ENCODE peak calls at places on chromosomes 6 and 20, in six cellular contexts. One of them, this sample, is unnamed. For H3K4me1, the result is how much of the 10 kb centered on the place peaks cover.

GRCh38 chr6:85494551-85495337 is 44.9 kb downstream of the NT5E start:
- DNase-seq in PC-3: peak
- DNase-seq in MM.1S: no peak
- DNase-seq in neural progenitor cell: no peak
- DNase-seq in HCT116: no peak
- DNase-seq in SK-N-SH: no peak
- DNase-seq in this sample: peak

GRCh38 chr6:32790306-32790705 is 26.5 kb downstream of the HLA-DOB start:
- DNase-seq in neural progenitor cell: no peak
- DNase-seq in SK-N-SH: no peak
- DNase-seq in MM.1S: no peak
- DNase-seq in HCT116: peak
- DNase-seq in PC-3: peak
- DNase-seq in this sample: peak

GRCh38 chr6:155599571-155599970 is 143.9 kb upstream of the NOX3 start:
- DNase-seq in neural progenitor cell: peak
- DNase-seq in SK-N-SH: no peak
- DNase-seq in HCT116: no peak
- DNase-seq in MM.1S: no peak
- DNase-seq in PC-3: no peak
- DNase-seq in this sample: no peak

GRCh38 chr6:140445474-140446004 is 1071.1 kb upstream of the CITED2 start:
- DNase-seq in MM.1S: no peak
- DNase-seq in SK-N-SH: no peak
- DNase-seq in HCT116: no peak
- DNase-seq in neural progenitor cell: no peak
- DNase-seq in PC-3: peak
- DNase-seq in this sample: peak

GRCh38 chr6:53311586-53311935 is 37.2 kb downstream of the ELOVL5 start:
- DNase-seq in PC-3: no peak
- DNase-seq in HCT116: no peak
- DNase-seq in neural progenitor cell: no peak
- DNase-seq in SK-N-SH: no peak
- DNase-seq in MM.1S: no peak
- DNase-seq in this sample: peak

GRCh38 chr20:54727490-54727889 is 252.1 kb downstream of the DOK5 start:
- DNase-seq in HCT116: no peak
- DNase-seq in SK-N-SH: no peak
- DNase-seq in PC-3: no peak
- DNase-seq in neural progenitor cell: no peak
- DNase-seq in MM.1S: peak
- DNase-seq in this sample: no peak

GRCh38 chr6:121285041-121285440 is 49.2 kb downstream of the TBC1D32 start:
- DNase-seq in SK-N-SH: no peak
- DNase-seq in HCT116: no peak
- DNase-seq in PC-3: no peak
- DNase-seq in MM.1S: no peak
- DNase-seq in neural progenitor cell: no peak
- DNase-seq in this sample: peak

GRCh38 chr20:46709459-46710148 is at the start of gene SLC2A10:
- DNase-seq in HCT116: no peak
- DNase-seq in MM.1S: no peak
- DNase-seq in neural progenitor cell: peak
- DNase-seq in PC-3: peak
- DNase-seq in SK-N-SH: peak
- DNase-seq in this sample: peak

GRCh38 chr6:148231572-148231971 is 111.1 kb upstream of the SASH1 start:
- DNase-seq in PC-3: peak
- DNase-seq in SK-N-SH: no peak
- DNase-seq in HCT116: no peak
- DNase-seq in neural progenitor cell: no peak
- DNase-seq in MM.1S: no peak
- DNase-seq in this sample: peak

GRCh38 chr6:13217206-13217905 is 111.0 kb downstream of the TBC1D7 start:
- DNase-seq in MM.1S: peak
- DNase-seq in neural progenitor cell: no peak
- DNase-seq in SK-N-SH: no peak
- DNase-seq in HCT116: no peak
- DNase-seq in PC-3: no peak
- DNase-seq in this sample: peak

GRCh38 chr6:56364482-56365313 is 117.3 kb upstream of the COL21A1 start:
- DNase-seq in HCT116: no peak
- DNase-seq in PC-3: peak
- DNase-seq in MM.1S: no peak
- DNase-seq in SK-N-SH: peak
- DNase-seq in neural progenitor cell: no peak
- DNase-seq in this sample: peak

GRCh38 chr6:47655719-47656595 is 42.4 kb upstream of the ADGRF4 start:
- DNase-seq in SK-N-SH: no peak
- DNase-seq in neural progenitor cell: peak
- DNase-seq in MM.1S: no peak
- DNase-seq in HCT116: peak
- DNase-seq in PC-3: peak
- DNase-seq in this sample: peak

GRCh38 chr20:31774408-31774807 is 35.3 kb downstream of the TPX2 start:
- DNase-seq in MM.1S: no peak
- DNase-seq in HCT116: no peak
- DNase-seq in PC-3: no peak
- DNase-seq in SK-N-SH: no peak
- DNase-seq in neural progenitor cell: no peak
- DNase-seq in this sample: no peak

GRCh38 chr20:62760536-62761057 is 35.7 kb upstream of the MRGBP start:
- DNase-seq in MM.1S: no peak
- DNase-seq in SK-N-SH: no peak
- DNase-seq in PC-3: no peak
- DNase-seq in HCT116: no peak
- DNase-seq in neural progenitor cell: no peak
- DNase-seq in this sample: no peak

GRCh38 chr20:20820780-20821495 is 108.5 kb upstream of the RALGAPA2 start:
- DNase-seq in PC-3: no peak
- DNase-seq in HCT116: no peak
- DNase-seq in neural progenitor cell: peak
- DNase-seq in MM.1S: no peak
- DNase-seq in SK-N-SH: no peak
- DNase-seq in this sample: no peak

GRCh38 chr20:3339076-3339475 is 68.4 kb downstream of the DNAAF9 start:
- DNase-seq in HCT116: no peak
- DNase-seq in PC-3: no peak
- DNase-seq in neural progenitor cell: no peak
- DNase-seq in SK-N-SH: no peak
- DNase-seq in MM.1S: no peak
- DNase-seq in this sample: no peak

GRCh38 chr20:51357543-51357942 is 185.0 kb downstream of the NFATC2 start:
- DNase-seq in PC-3: no peak
- DNase-seq in HCT116: no peak
- DNase-seq in MM.1S: no peak
- DNase-seq in SK-N-SH: no peak
- DNase-seq in neural progenitor cell: no peak
- DNase-seq in this sample: no peak
- H3K9ac ChIP-seq in PC-3: no peak
- H3K9ac ChIP-seq in HCT116: no peak
- H3K9ac ChIP-seq in MM.1S: no peak
- H3K9ac ChIP-seq in SK-N-SH: no peak
- H3K9ac ChIP-seq in neural progenitor cell: no peak
- H3K9ac ChIP-seq in this sample: no peak

DNA sequence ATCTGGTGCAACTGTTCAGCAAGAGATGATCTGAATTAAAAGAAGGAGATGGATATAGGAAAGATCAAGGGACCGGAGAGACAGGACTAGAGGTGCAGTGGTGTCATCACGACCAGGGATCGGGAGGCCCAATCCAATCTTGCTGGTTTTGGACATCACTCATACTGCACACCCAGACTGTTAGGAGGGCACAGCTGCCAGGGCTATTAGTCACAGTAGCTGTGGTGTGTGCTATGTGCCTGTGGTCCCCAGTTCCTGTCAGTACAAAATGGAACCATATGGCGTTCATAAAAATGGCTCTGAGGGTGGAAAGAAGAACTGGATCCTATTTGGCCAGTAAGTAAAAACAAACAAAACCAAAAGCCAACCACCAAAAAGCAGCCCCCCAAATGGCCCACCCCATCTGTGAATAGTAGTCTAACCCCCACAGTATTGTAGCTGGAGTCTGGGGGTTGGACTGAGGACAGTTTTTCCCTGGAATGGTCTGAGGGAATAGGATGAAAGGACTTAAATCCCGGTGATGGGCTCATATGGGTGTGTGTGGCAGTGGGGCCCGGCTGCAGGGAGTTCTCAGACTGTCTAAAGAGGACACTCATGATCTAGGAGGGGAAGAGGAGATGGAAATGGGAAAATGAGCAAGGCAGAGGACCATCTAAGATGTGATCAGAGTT is 9.3 kb upstream of the NNAT start:
- DNase-seq in neural progenitor cell: no peak
- DNase-seq in HCT116: no peak
- DNase-seq in PC-3: peak
- DNase-seq in SK-N-SH: no peak
- DNase-seq in MM.1S: no peak
- DNase-seq in this sample: peak
- TF ChIP-seq EZH2phosphoT487 in neural progenitor cell: no peak
- TF ChIP-seq EZH2phosphoT487 in HCT116: no peak
- TF ChIP-seq EZH2phosphoT487 in PC-3: no peak
- TF ChIP-seq EZH2phosphoT487 in SK-N-SH: no peak
- TF ChIP-seq EZH2phosphoT487 in MM.1S: no peak
- TF ChIP-seq EZH2phosphoT487 in this sample: no peak

GRCh38 chr20:363319-364078 is 16.6 kb downstream of the NRSN2 start:
- DNase-seq in HCT116: no peak
- DNase-seq in neural progenitor cell: no peak
- DNase-seq in PC-3: peak
- DNase-seq in SK-N-SH: no peak
- DNase-seq in MM.1S: no peak
- DNase-seq in this sample: peak
- H3K4me1 ChIP-seq in HCT116: half or more
- H3K4me1 ChIP-seq in neural progenitor cell: under half
- H3K4me1 ChIP-seq in PC-3: half or more
- H3K4me1 ChIP-seq in SK-N-SH: under half
- H3K4me1 ChIP-seq in MM.1S: under half
- H3K4me1 ChIP-seq in this sample: under half

DNA sequence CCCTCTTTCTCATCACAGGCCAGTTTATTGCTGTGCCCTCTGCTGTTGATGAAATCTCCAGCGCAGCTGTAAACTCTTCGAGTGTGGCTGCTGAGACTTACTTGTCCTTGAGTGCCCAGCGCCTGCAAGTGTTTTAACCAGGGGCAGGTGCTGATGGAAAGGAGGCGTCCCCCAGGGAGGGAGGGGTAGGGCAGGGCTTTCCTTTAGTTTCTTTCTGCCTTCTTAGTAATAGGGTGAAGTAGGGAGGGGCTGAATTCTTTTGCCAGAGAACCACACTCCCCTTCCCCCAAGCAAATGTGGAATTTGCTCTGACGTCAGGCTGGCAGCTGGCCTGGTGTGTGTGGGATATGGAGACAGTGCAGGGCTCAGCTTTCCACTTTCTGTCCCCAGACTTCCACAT is 61.2 kb downstream of the IGF2R start:
- DNase-seq in HCT116: no peak
- DNase-seq in neural progenitor cell: peak
- DNase-seq in PC-3: peak
- DNase-seq in SK-N-SH: peak
- DNase-seq in MM.1S: no peak
- DNase-seq in this sample: peak
- H3K9ac ChIP-seq in HCT116: no peak
- H3K9ac ChIP-seq in neural progenitor cell: no peak
- H3K9ac ChIP-seq in PC-3: peak
- H3K9ac ChIP-seq in SK-N-SH: no peak
- H3K9ac ChIP-seq in MM.1S: no peak
- H3K9ac ChIP-seq in this sample: peak

GRCh38 chr6:117681321-117681720 is 6.1 kb downstream of the NUS1 start:
- DNase-seq in MM.1S: no peak
- DNase-seq in HCT116: no peak
- DNase-seq in SK-N-SH: no peak
- DNase-seq in neural progenitor cell: no peak
- DNase-seq in PC-3: no peak
- DNase-seq in this sample: no peak

GRCh38 chr6:117677553-117678131 is 2.4 kb downstream of the NUS1 start:
- DNase-seq in HCT116: no peak
- DNase-seq in neural progenitor cell: no peak
- DNase-seq in SK-N-SH: no peak
- DNase-seq in MM.1S: no peak
- DNase-seq in PC-3: peak
- DNase-seq in this sample: peak

GRCh38 chr6:117674503-117674902 is 766 bp upstream of the NUS1 start:
- DNase-seq in SK-N-SH: no peak
- DNase-seq in PC-3: no peak
- DNase-seq in neural progenitor cell: no peak
- DNase-seq in MM.1S: no peak
- DNase-seq in HCT116: no peak
- DNase-seq in this sample: no peak

GRCh38 chr6:117674991-117675657 is at the start of gene NUS1:
- DNase-seq in HCT116: peak
- DNase-seq in PC-3: peak
- DNase-seq in MM.1S: peak
- DNase-seq in neural progenitor cell: peak
- DNase-seq in SK-N-SH: peak
- DNase-seq in this sample: peak

DNA sequence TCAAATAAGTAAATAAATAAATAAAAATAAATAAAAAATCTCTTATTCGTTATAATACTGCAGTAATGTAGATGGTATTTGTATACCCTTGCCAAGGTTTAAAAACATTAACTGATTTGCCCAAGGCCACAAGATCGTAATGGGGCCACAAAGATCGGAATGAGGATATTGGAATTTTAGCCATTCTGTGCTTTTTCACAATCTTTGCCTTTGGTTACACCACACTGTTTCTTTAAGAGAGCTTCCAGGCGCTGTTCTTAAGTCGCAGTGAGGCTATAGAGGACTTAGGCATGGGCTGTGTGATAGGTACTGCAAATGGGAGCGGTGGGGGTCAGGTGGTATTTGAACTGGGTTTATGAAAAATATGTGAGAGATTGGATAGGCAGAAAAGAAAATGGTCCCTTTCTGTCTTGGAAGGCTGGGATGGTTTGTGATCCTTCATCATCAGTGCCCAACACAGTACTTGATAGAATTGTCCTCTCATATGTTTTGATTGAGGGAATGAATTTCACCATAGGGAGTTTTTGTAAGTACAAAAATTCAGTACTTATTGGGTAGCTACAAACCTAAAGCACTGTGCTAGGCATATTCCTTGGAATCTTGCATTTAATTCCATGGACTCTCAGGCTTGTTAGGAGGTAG is 1.4 kb downstream of the NUS1 start:
- DNase-seq in MM.1S: no peak
- DNase-seq in SK-N-SH: no peak
- DNase-seq in HCT116: no peak
- DNase-seq in neural progenitor cell: peak
- DNase-seq in PC-3: no peak
- DNase-seq in this sample: peak
- TF ChIP-seq EZH2phosphoT487 in MM.1S: no peak
- TF ChIP-seq EZH2phosphoT487 in SK-N-SH: no peak
- TF ChIP-seq EZH2phosphoT487 in HCT116: no peak
- TF ChIP-seq EZH2phosphoT487 in neural progenitor cell: no peak
- TF ChIP-seq EZH2phosphoT487 in PC-3: no peak
- TF ChIP-seq EZH2phosphoT487 in this sample: no peak

GRCh38 chr20:24647713-24648112 is 178.3 kb downstream of the SYNDIG1 start:
- DNase-seq in SK-N-SH: no peak
- DNase-seq in HCT116: no peak
- DNase-seq in neural progenitor cell: no peak
- DNase-seq in MM.1S: no peak
- DNase-seq in PC-3: no peak
- DNase-seq in this sample: no peak
- H3K4me1 ChIP-seq in SK-N-SH: under half
- H3K4me1 ChIP-seq in HCT116: under half
- H3K4me1 ChIP-seq in neural progenitor cell: under half
- H3K4me1 ChIP-seq in MM.1S: under half
- H3K4me1 ChIP-seq in PC-3: under half
- H3K4me1 ChIP-seq in this sample: under half

GRCh38 chr6:170257376-170257775 is 33.5 kb downstream of the DLL1 start:
- DNase-seq in HCT116: no peak
- DNase-seq in PC-3: no peak
- DNase-seq in MM.1S: no peak
- DNase-seq in SK-N-SH: no peak
- DNase-seq in neural progenitor cell: no peak
- DNase-seq in this sample: no peak
- H3K9ac ChIP-seq in HCT116: no peak
- H3K9ac ChIP-seq in PC-3: no peak
- H3K9ac ChIP-seq in MM.1S: no peak
- H3K9ac ChIP-seq in SK-N-SH: no peak
- H3K9ac ChIP-seq in neural progenitor cell: no peak
- H3K9ac ChIP-seq in this sample: no peak